ENCODE peak calls at places on chromosomes 13 and 19, in seven cellular contexts. P is GM12878, U is HCT116, O is HepG2, L is K562, Y is Panc1, S is upper lobe of left lung. I is an unnamed sample.

GRCh38 chr13:103283451-103283820 is 217.2 kb upstream of the SLC10A2 start:
- ATAC-seq in P (no peak), U (no peak), O (no peak), L (no peak), Y (no peak), S (no peak), I (no peak)

GRCh38 chr19:3692141-3693029 is 7.9 kb downstream of the PIP5K1C start:
- ATAC-seq in P (peak), U (peak), O (peak), L (peak), Y (no peak), S (no peak), I (peak)

GRCh38 chr13:39249971-39250370 is 211.7 kb downstream of the NHLRC3 start:
- ATAC-seq in P (no peak), U (no peak), O (no peak), L (no peak), Y (no peak), S (no peak), I (no peak)

GRCh38 chr13:108214511-108215383 is 589 bp downstream of the LIG4 start:
- ATAC-seq in P (no peak), U (no peak), O (no peak), L (no peak), Y (no peak), S (peak), I (no peak)

GRCh38 chr13:109790951-109791605 is 4.7 kb upstream of the IRS2 start:
- ATAC-seq in P (peak), U (no peak), O (peak), L (peak), Y (no peak), S (no peak), I (no peak)

GRCh38 chr13:23289917-23290357 is 109.2 kb downstream of the SGCG start:
- ATAC-seq in P (no peak), U (no peak), O (no peak), L (no peak), Y (no peak), S (no peak), I (no peak)

GRCh38 chr19:43470288-43470687 is 4.9 kb upstream of the LYPD3 start:
- ATAC-seq in P (no peak), U (no peak), O (no peak), L (no peak), Y (no peak), S (no peak), I (no peak)

GRCh38 chr19:13537454-13537853 is 31.2 kb upstream of the CACNA1A start:
- ATAC-seq in P (no peak), U (no peak), O (no peak), L (peak), Y (no peak), S (no peak), I (no peak)

GRCh38 chr19:7732045-7732444 is at the start of gene CLEC4G:
- ATAC-seq in P (no peak), U (no peak), O (no peak), L (no peak), Y (no peak), S (no peak), I (peak)

GRCh38 chr19:29770653-29771052 is 41.1 kb upstream of the CCNE1 start:
- ATAC-seq in P (no peak), U (no peak), O (no peak), L (no peak), Y (no peak), S (no peak), I (no peak)

GRCh38 chr13:63446329-63446728 is 2030.7 kb upstream of the PCDH20 start:
- ATAC-seq in P (no peak), U (no peak), O (no peak), L (no peak), Y (no peak), S (no peak), I (no peak)

GRCh38 chr13:28412981-28413380 is 81.9 kb downstream of the FLT1 start:
- ATAC-seq in P (no peak), U (no peak), O (no peak), L (no peak), Y (no peak), S (no peak), I (peak)

GRCh38 chr13:80654638-80655249 is 313.8 kb upstream of the SPRY2 start:
- ATAC-seq in P (no peak), U (no peak), O (no peak), L (peak), Y (no peak), S (no peak), I (no peak)

GRCh38 chr19:1168877-1169791 is 4.9 kb downstream of the SBNO2 start:
- ATAC-seq in P (no peak), U (peak), O (peak), L (no peak), Y (peak), S (no peak), I (peak)

GRCh38 chr19:41405776-41406175 is 8.2 kb downstream of the BCKDHA start:
- ATAC-seq in P (no peak), U (no peak), O (no peak), L (no peak), Y (no peak), S (no peak), I (no peak)

GRCh38 chr19:18596752-18597157 is 8.2 kb downstream of the REX1BD start:
- ATAC-seq in P (peak), U (peak), O (peak), L (peak), Y (peak), S (peak), I (no peak)

GRCh38 chr19:18593367-18594095 is 4.9 kb downstream of the REX1BD start:
- ATAC-seq in P (no peak), U (no peak), O (no peak), L (no peak), Y (no peak), S (no peak), I (no peak)

GRCh38 chr19:18594096-18594823 is 5.7 kb downstream of the REX1BD start:
- ATAC-seq in P (peak), U (peak), O (no peak), L (peak), Y (peak), S (peak), I (peak)

GRCh38 chr19:18591735-18592385 is 3.3 kb downstream of the REX1BD start:
- ATAC-seq in P (no peak), U (no peak), O (no peak), L (no peak), Y (no peak), S (no peak), I (no peak)

GRCh38 chr19:18594824-18595373 is 6.3 kb downstream of the REX1BD start:
- ATAC-seq in P (peak), U (no peak), O (no peak), L (no peak), Y (no peak), S (no peak), I (no peak)
- H3K4me3 ChIP-seq in P (peak), U (peak), O (no peak), L (peak), Y (peak), S (no peak), I (no peak)

GRCh38 chr19:16698914-16699313 is 20.7 kb upstream of the NWD1 start:
- ATAC-seq in P (no peak), U (no peak), O (no peak), L (no peak), Y (no peak), S (peak), I (peak)

GRCh38 chr19:16703677-16704076 is 16.0 kb upstream of the NWD1 start:
- ATAC-seq in P (no peak), U (no peak), O (no peak), L (no peak), Y (no peak), S (no peak), I (no peak)

GRCh38 chr19:16702123-16702522 is 17.5 kb upstream of the NWD1 start:
- ATAC-seq in P (no peak), U (no peak), O (no peak), L (no peak), Y (no peak), S (peak), I (peak)
- TF ChIP-seq POLR2AphosphoS5 in P (no peak), U (no peak), O (no peak), L (no peak), Y (no peak), S (no peak), I (peak)

DNA sequence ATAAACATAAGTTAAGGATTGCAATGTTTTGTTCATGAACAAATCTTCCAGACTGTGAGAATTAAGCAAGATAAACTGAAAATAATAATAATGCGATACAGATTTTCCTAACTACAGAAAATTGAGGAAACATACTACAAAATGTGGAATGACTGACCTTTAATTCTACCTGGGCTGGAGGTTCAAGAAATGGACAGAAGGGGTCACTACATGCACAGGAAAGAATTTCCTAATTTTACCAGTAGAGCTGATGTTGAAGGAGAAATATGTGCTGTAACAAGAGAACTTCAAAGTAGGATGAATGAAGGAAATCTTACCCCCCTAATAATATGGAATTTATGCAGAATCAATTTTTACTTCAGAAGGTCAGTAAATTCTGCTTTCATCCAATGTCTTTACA is 62.3 kb downstream of the ZNF627 start:
- ATAC-seq in P (no peak), U (no peak), O (no peak), L (peak), Y (no peak), S (no peak), I (no peak)
- TF ChIP-seq CTCF in P (peak), U (peak), O (peak), L (peak), Y (no peak), S (peak), I (no peak)

GRCh38 chr13:62210951-62211350 is 795.3 kb upstream of the PCDH20 start:
- ATAC-seq in P (no peak), U (no peak), O (no peak), L (no peak), Y (no peak), S (no peak), I (no peak)

GRCh38 chr13:62212246-62212645 is 796.6 kb upstream of the PCDH20 start:
- ATAC-seq in P (no peak), U (no peak), O (peak), L (no peak), Y (no peak), S (peak), I (no peak)

GRCh38 chr13:62205273-62205672 is 789.6 kb upstream of the PCDH20 start:
- ATAC-seq in P (no peak), U (no peak), O (no peak), L (no peak), Y (no peak), S (no peak), I (no peak)

GRCh38 chr13:62207388-62207787 is 791.7 kb upstream of the PCDH20 start:
- ATAC-seq in P (peak), U (no peak), O (no peak), L (no peak), Y (no peak), S (no peak), I (no peak)

DNA sequence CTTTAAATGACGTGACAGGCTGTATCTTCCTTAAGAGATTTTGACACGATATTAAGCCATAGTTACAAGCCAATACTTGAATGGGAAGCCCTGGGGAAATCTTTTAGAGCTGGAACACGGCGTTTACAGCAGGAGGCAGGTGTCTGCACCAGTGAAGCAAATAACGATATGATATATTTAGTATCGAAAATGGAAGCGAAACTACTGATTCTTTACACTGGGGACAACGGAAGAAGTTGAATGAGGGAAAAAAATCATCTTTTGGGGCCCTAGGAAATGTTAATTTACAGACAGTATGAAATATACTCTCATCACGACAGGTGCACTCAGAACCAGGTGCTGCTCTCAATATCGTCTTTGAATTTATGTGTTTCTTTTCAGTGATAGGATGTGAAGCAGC is 793.9 kb upstream of the PCDH20 start:
- ATAC-seq in P (peak), U (no peak), O (no peak), L (no peak), Y (no peak), S (no peak), I (no peak)
- H3K4me3 ChIP-seq in P (peak), U (peak), O (no peak), L (no peak), Y (peak), S (no peak), I (no peak)